ENCODE peak calls at places on chromosomes 11 and 22, in six cellular contexts. I, S, E, N, R and H are unnamed samples.

GRCh38 chr22:38841635-38842034 is 2.2 kb downstream of the NPTXR start:
- DNase-seq in I (no peak), S (no peak), E (no peak), N (no peak), R (no peak), H (no peak)

GRCh38 chr11:3041699-3042098 is 15.5 kb downstream of the CARS1 start:
- DNase-seq in I (no peak), S (no peak), E (no peak), N (no peak), R (no peak), H (no peak)

GRCh38 chr11:292211-293121 is 3.5 kb downstream of the PGGHG start:
- DNase-seq in I (no peak), S (no peak), E (no peak), N (no peak), R (no peak), H (no peak)

GRCh38 chr22:27416553-27417427 is 384.8 kb downstream of the MN1 start:
- DNase-seq in I (no peak), S (peak; percentile 66), E (peak; percentile 59), N (no peak), R (peak; percentile 64), H (no peak)

GRCh38 chr11:22671751-22672150 is 5.3 kb downstream of the GAS2 start:
- DNase-seq in I (no peak), S (no peak), E (no peak), N (no peak), R (no peak), H (no peak)

GRCh38 chr11:84437129-84438123 is 1151.3 kb upstream of the CCDC90B start:
- DNase-seq in I (no peak), S (no peak), E (peak; percentile 80), N (no peak), R (peak; percentile 87), H (peak; percentile 95)

GRCh38 chr11:129787518-129787917 is 28.1 kb upstream of the TMEM45B start:
- DNase-seq in I (no peak), S (no peak), E (no peak), N (no peak), R (no peak), H (no peak)

GRCh38 chr22:49518436-49518970 is 309.2 kb downstream of the BRD1 start:
- DNase-seq in I (no peak), S (no peak), E (no peak), N (no peak), R (no peak), H (no peak)

GRCh38 chr11:87666730-87667129 is 508.5 kb downstream of the RAB38 start:
- DNase-seq in I (no peak), S (no peak), E (no peak), N (no peak), R (no peak), H (no peak)

GRCh38 chr11:134679592-134679991 is 267.6 kb upstream of the B3GAT1 start:
- DNase-seq in I (no peak), S (no peak), E (no peak), N (no peak), R (no peak), H (no peak)

GRCh38 chr22:40203568-40203967 is 25.8 kb downstream of the TNRC6B start:
- DNase-seq in I (no peak), S (no peak), E (no peak), N (no peak), R (no peak), H (no peak)

GRCh38 chr11:14500181-14500651 is 605 bp upstream of the COPB1 start:
- DNase-seq in I (peak; percentile 23), S (peak; percentile 48), E (no peak), N (peak; percentile 18), R (no peak), H (peak; percentile 27)

GRCh38 chr11:102437727-102438126 is 14.8 kb downstream of the TMEM123 start:
- DNase-seq in I (no peak), S (no peak), E (no peak), N (no peak), R (no peak), H (no peak)

GRCh38 chr11:120073196-120073595 is 64.7 kb downstream of the TRIM29 start:
- DNase-seq in I (no peak), S (no peak), E (no peak), N (no peak), R (no peak), H (no peak)

GRCh38 chr11:13105237-13105844 is 96.2 kb downstream of the RASSF10 start:
- DNase-seq in I (no peak), S (peak; percentile 41), E (peak; percentile 66), N (no peak), R (no peak), H (no peak)

GRCh38 chr22:29259253-29259899 is 8.4 kb downstream of the RHBDD3 start:
- DNase-seq in I (no peak), S (peak; percentile 42), E (no peak), N (no peak), R (no peak), H (no peak)

GRCh38 chr22:46233231-46233630 is 16.9 kb downstream of the CDPF1 start:
- DNase-seq in I (no peak), S (no peak), E (no peak), N (no peak), R (no peak), H (no peak)

GRCh38 chr11:116427903-116428637 is 344.7 kb downstream of the BUD13 start:
- DNase-seq in I (no peak), S (peak; percentile 88), E (peak; percentile 45), N (no peak), R (no peak), H (peak; percentile 90)

GRCh38 chr22:45200862-45201511 is 37.3 kb downstream of the NUP50 start:
- DNase-seq in I (no peak), S (peak; percentile 27), E (no peak), N (no peak), R (no peak), H (no peak)

GRCh38 chr11:110982214-110982613 is 263.3 kb upstream of the POU2AF2 start:
- DNase-seq in I (no peak), S (no peak), E (no peak), N (no peak), R (no peak), H (no peak)

GRCh38 chr11:58575377-58576020 is at the start of gene LPXN:
- DNase-seq in I (no peak), S (no peak), E (no peak), N (no peak), R (no peak), H (no peak)

GRCh38 chr11:64990222-64990918 is 6.4 kb downstream of the BATF2 start:
- DNase-seq in I (no peak), S (no peak), E (no peak), N (no peak), R (no peak), H (no peak)

GRCh38 chr11:36273110-36273509 is 16.1 kb downstream of the COMMD9 start:
- DNase-seq in I (no peak), S (no peak), E (no peak), N (no peak), R (no peak), H (no peak)